ENCODE peak calls at places on chromosomes 6 and 20, in nine cellular contexts. L is ovary; J is sigmoid colon; W is neural progenitor cell; O is mucosa of descending colon; D is MM.1S; M is Peyer's patch; S is left lung; K is CD4-positive, alpha-beta memory T cell. E is an unnamed sample.

GRCh38 chr20:8764289-8764962 is 304.5 kb upstream of the PLCB4 start:
- DNase-seq in K (no peak), M (no peak), W (no peak), D (no peak), J (peak; percentile 75), S (no peak), L (no peak), O (peak; percentile 61), E (no peak)

GRCh38 chr6:163820745-163821456 is 406.4 kb downstream of the QKI start:
- DNase-seq in M (no peak), O (no peak), K (no peak), J (no peak), D (no peak), W (no peak), S (no peak), L (no peak), E (no peak)

GRCh38 chr6:111973897-111974639 is 79.8 kb upstream of the CCN6 start:
- DNase-seq in W (no peak), J (no peak), K (no peak), L (no peak), D (no peak), S (no peak), M (no peak), O (no peak), E (no peak)

GRCh38 chr20:25145131-25145530 is 50.4 kb upstream of the ENTPD6 start:
- DNase-seq in L (no peak), O (no peak), J (no peak), K (no peak), S (no peak), D (no peak), M (no peak), W (no peak), E (no peak)

GRCh38 chr20:9025643-9026042 is 43.2 kb upstream of the PLCB4 start:
- DNase-seq in W (no peak), K (no peak), J (no peak), L (no peak), O (no peak), M (no peak), D (no peak), S (no peak), E (no peak)

GRCh38 chr20:3000852-3001523 is 42.4 kb upstream of the GNRH2 start:
- DNase-seq in J (no peak), W (peak; percentile 64), O (no peak), M (no peak), S (no peak), K (peak; percentile 45), L (no peak), D (peak; percentile 67), E (no peak)

GRCh38 chr6:158370805-158371204 is 58.5 kb downstream of the TULP4 start:
- DNase-seq in W (no peak), M (no peak), O (no peak), S (no peak), K (no peak), J (no peak), L (no peak), D (no peak), E (no peak)

GRCh38 chr20:58741384-58741783 is 48.8 kb downstream of the NPEPL1 start:
- DNase-seq in O (no peak), L (no peak), S (no peak), J (no peak), D (no peak), W (no peak), M (no peak), K (no peak), E (no peak)

GRCh38 chr6:105902401-105903031 is 183.6 kb upstream of the PRDM1 start:
- DNase-seq in K (no peak), W (peak; percentile 63), D (no peak), S (no peak), O (no peak), M (no peak), J (no peak), L (no peak), E (no peak)

GRCh38 chr6:43950206-43950605 is 177.0 kb downstream of the MRPL14 start:
- DNase-seq in W (no peak), J (no peak), D (no peak), M (no peak), O (no peak), L (no peak), K (no peak), S (no peak), E (no peak)

GRCh38 chr6:145360865-145361264 is 374.5 kb downstream of the EPM2A start:
- DNase-seq in W (no peak), K (no peak), J (no peak), D (no peak), S (no peak), O (no peak), L (no peak), M (no peak), E (no peak)

GRCh38 chr6:25351485-25351884 is 72.3 kb downstream of the CARMIL1 start:
- DNase-seq in M (no peak), K (no peak), L (no peak), O (no peak), D (no peak), W (no peak), J (no peak), S (no peak), E (no peak)

GRCh38 chr20:19990911-19991707 is 26.1 kb upstream of the NAA20 start:
- DNase-seq in K (no peak), M (no peak), S (no peak), O (no peak), W (peak; percentile 50), J (no peak), L (no peak), D (no peak), E (no peak)

GRCh38 chr20:56018194-56018593 is 12.9 kb upstream of the CBLN4 start:
- DNase-seq in L (no peak), M (no peak), K (no peak), J (no peak), O (no peak), S (no peak), W (no peak), D (no peak), E (no peak)

GRCh38 chr20:56017560-56017959 is 12.2 kb upstream of the CBLN4 start:
- DNase-seq in K (no peak), O (no peak), L (no peak), J (no peak), S (no peak), M (no peak), D (no peak), W (no peak), E (no peak)

GRCh38 chr20:56014998-56015397 is 9.7 kb upstream of the CBLN4 start:
- DNase-seq in K (no peak), O (no peak), D (no peak), M (no peak), J (no peak), W (no peak), S (no peak), L (no peak), E (no peak)

DNA sequence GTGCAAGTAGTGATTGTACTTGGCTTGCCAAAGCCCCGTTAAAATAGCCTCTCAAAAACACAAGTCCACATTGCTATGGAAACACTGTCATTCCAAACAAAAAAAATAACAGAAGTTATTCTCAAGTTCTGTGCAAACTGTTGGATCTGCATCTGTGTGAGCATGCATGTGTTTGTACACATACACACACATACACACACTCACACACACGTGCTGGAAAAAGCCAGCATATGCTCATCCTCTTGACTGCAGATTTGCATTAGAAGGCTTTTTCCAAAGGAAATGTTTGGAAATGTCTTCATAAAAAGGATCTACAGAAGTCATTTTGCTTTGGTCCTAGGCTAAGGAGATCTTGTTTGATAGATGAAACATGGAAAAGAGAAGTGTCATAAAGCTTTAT is 13.4 kb upstream of the CBLN4 start:
- DNase-seq in L (no peak), O (no peak), J (no peak), D (no peak), S (no peak), K (no peak), W (no peak), M (no peak), E (no peak)
- H3K9me3 ChIP-seq in L (no peaks in the 10 kb centered on the region), O (no peaks in the 10 kb centered on the region), J (no peaks in the 10 kb centered on the region), D (no peaks in the 10 kb centered on the region), S (no peaks in the 10 kb centered on the region), K (no peaks in the 10 kb centered on the region), W (peaks cover 7% of the 10 kb centered on the region), M (no peaks in the 10 kb centered on the region), E (no peaks in the 10 kb centered on the region)

DNA sequence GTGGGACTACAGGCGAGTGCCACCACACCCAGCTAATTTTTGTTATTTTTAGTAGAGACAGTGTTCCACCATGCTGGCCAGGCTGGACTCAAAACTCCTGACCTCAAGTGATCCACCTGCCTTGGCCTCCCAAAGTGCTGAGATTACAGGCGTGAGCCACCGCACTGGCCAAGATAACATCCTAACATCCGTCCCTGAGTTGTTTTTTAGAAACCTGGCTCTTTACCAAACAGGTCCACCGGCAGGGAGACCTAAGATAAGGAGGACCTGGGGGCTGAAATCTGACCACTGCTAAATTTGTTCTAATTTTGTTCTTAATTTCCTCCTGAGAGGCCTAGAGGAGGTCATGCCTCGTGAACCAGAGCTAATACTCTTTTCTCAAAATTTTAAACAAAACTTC is 20.5 kb downstream of the CTCFL start:
- DNase-seq in L (no peak), M (no peak), D (no peak), S (no peak), W (no peak), J (no peak), O (no peak), K (no peak), E (no peak)
- H3K4me1 ChIP-seq in L (no peaks in the 10 kb centered on the region), M (no peaks in the 10 kb centered on the region), D (peaks cover 14% of the 10 kb centered on the region), S (peaks cover 15% of the 10 kb centered on the region), W (peaks cover 49% of the 10 kb centered on the region), J (peaks cover 4% of the 10 kb centered on the region), O (no peaks in the 10 kb centered on the region), K (no peaks in the 10 kb centered on the region), E (no peaks in the 10 kb centered on the region)

GRCh38 chr20:168876-169275 is 11.6 kb downstream of the DEFB127 start:
- DNase-seq in D (no peak), O (no peak), J (no peak), M (no peak), K (no peak), W (no peak), S (no peak), L (no peak), E (no peak)

GRCh38 chr20:164618-165017 is 7.4 kb downstream of the DEFB127 start:
- DNase-seq in K (no peak), W (no peak), O (no peak), L (no peak), S (no peak), D (no peak), M (no peak), J (no peak), E (no peak)
- H3K9me3 ChIP-seq in K (no peaks in the 10 kb centered on the region), W (no peaks in the 10 kb centered on the region), O (no peaks in the 10 kb centered on the region), L (no peaks in the 10 kb centered on the region), S (no peaks in the 10 kb centered on the region), D (no peaks in the 10 kb centered on the region), M (no peaks in the 10 kb centered on the region), J (no peaks in the 10 kb centered on the region), E (no peaks in the 10 kb centered on the region)

DNA sequence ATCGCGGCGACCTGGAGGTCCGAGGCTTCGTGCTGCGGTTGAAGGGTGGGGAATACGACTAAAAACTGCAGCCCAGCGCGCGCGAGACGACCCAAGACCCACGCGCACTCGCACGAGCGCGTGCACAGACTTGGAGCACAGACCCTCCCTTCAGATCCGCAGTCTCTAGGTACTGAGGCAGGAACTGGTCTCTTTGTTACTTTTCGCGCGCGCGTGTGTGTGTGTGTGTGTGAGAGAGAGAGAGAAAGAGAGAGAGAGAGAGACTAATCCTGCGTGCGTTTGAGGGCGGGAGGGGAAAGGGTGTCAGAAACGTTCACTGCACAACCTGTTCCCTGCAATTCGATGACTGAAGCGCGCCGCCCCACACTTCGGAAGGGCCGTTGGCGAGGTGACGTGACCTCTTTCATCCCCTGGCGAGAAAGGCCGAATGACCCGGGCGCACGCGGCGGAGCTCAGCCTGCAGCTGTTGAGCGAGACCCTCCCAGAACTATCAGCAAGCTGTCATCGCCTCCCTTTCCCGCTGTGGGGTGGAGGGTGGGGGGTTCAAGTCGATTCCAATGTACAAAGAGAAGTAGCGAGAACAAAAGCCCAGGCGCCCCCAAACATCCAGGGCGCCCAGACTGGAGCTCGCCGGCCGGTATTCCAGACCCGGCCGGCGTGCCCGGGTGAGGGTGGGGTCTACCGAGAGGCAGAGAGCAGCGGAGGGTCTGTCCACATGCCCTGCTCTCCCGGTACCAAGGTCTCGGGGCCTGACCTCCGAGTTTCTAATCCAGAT is 1.5 kb upstream of the TUBB2B start:
- DNase-seq in K (peak; percentile 61), O (no peak), L (no peak), D (no peak), M (no peak), W (peak; percentile 85), S (no peak), J (no peak), E (no peak)
- H3K4me1 ChIP-seq in K (peaks cover 57% of the 10 kb centered on the region), O (peaks cover 44% of the 10 kb centered on the region), L (peaks cover 13% of the 10 kb centered on the region), D (peaks cover 18% of the 10 kb centered on the region), M (peaks cover 51% of the 10 kb centered on the region), W (peaks cover 30% of the 10 kb centered on the region), S (peaks cover 50% of the 10 kb centered on the region), J (peaks cover 58% of the 10 kb centered on the region), E (peaks cover 6% of the 10 kb centered on the region)

E was measured in right cardiac atrium.